ENCODE peak calls at places on chromosome 20, in seven cellular contexts. K, O, X, Y, T, N and D are unnamed samples.

GRCh38 chr20:45368221-45368980 is 5.4 kb downstream of the SYS1 start:
- DNase-seq in K (no peak), O (peak; percentile 57), X (no peak), Y (no peak), T (no peak), N (no peak), D (no peak)

GRCh38 chr20:3808141-3808479 is 12.0 kb downstream of the CDC25B start:
- DNase-seq in K (peak; percentile 99), O (no peak), X (peak; percentile 97), Y (peak; percentile 93), T (no peak), N (peak; percentile 77), D (peak; percentile 63)

GRCh38 chr20:47464380-47465101 is 37.1 kb upstream of the NCOA3 start:
- DNase-seq in K (peak; percentile 99), O (no peak), X (peak; percentile 93), Y (no peak), T (no peak), N (peak; percentile 98), D (peak; percentile 99)

GRCh38 chr20:1336699-1337387 is 7.9 kb upstream of the SDCBP2 start:
- DNase-seq in K (peak; percentile 73), O (no peak), X (peak; percentile 83), Y (peak; percentile 92), T (no peak), N (no peak), D (no peak)

GRCh38 chr20:44204156-44204831 is 6.3 kb downstream of the OSER1 start:
- DNase-seq in K (peak; percentile 95), O (no peak), X (no peak), Y (no peak), T (no peak), N (peak; percentile 78), D (peak; percentile 94)

GRCh38 chr20:47479093-47479492 is 22.6 kb upstream of the NCOA3 start:
- DNase-seq in K (no peak), O (no peak), X (no peak), Y (no peak), T (no peak), N (no peak), D (no peak)

GRCh38 chr20:50501970-50502745 is 8.0 kb upstream of the PTPN1 start:
- DNase-seq in K (no peak), O (no peak), X (no peak), Y (no peak), T (no peak), N (no peak), D (no peak)

GRCh38 chr20:438581-439469 is 23.5 kb downstream of the TBC1D20 start:
- DNase-seq in K (no peak), O (peak; percentile 66), X (no peak), Y (no peak), T (no peak), N (no peak), D (no peak)

GRCh38 chr20:50320910-50321796 is 130.5 kb downstream of the CEBPB start:
- DNase-seq in K (peak; percentile 92), O (no peak), X (peak; percentile 98), Y (peak; percentile 97), T (peak; percentile 96), N (peak; percentile 89), D (peak; percentile 96)

GRCh38 chr20:34475979-34476736 is 40.1 kb upstream of the DYNLRB1 start:
- DNase-seq in K (peak; percentile 19), O (no peak), X (peak; percentile 68), Y (peak; percentile 85), T (peak; percentile 43), N (no peak), D (peak; percentile 36)

GRCh38 chr20:50286609-50287008 is 96.0 kb downstream of the CEBPB start:
- DNase-seq in K (peak; percentile 94), O (no peak), X (peak; percentile 87), Y (peak; percentile 85), T (peak; percentile 92), N (peak; percentile 77), D (peak; percentile 91)

GRCh38 chr20:63953764-63954429 is 2.3 kb downstream of the UCKL1 start:
- DNase-seq in K (no peak), O (no peak), X (no peak), Y (no peak), T (no peak), N (no peak), D (no peak)

GRCh38 chr20:8020314-8021079 is 936 bp upstream of the TMX4 start:
- DNase-seq in K (no peak), O (peak; percentile 74), X (no peak), Y (no peak), T (no peak), N (no peak), D (no peak)
- H3K4me3 ChIP-seq in K (no peak overlapping the region), O (peak overlapping the region; percentile 62), X (peak overlapping the region; percentile 63), Y (no peak overlapping the region), T (no peak overlapping the region), N (no peak overlapping the region), D (no peak overlapping the region)

DNA sequence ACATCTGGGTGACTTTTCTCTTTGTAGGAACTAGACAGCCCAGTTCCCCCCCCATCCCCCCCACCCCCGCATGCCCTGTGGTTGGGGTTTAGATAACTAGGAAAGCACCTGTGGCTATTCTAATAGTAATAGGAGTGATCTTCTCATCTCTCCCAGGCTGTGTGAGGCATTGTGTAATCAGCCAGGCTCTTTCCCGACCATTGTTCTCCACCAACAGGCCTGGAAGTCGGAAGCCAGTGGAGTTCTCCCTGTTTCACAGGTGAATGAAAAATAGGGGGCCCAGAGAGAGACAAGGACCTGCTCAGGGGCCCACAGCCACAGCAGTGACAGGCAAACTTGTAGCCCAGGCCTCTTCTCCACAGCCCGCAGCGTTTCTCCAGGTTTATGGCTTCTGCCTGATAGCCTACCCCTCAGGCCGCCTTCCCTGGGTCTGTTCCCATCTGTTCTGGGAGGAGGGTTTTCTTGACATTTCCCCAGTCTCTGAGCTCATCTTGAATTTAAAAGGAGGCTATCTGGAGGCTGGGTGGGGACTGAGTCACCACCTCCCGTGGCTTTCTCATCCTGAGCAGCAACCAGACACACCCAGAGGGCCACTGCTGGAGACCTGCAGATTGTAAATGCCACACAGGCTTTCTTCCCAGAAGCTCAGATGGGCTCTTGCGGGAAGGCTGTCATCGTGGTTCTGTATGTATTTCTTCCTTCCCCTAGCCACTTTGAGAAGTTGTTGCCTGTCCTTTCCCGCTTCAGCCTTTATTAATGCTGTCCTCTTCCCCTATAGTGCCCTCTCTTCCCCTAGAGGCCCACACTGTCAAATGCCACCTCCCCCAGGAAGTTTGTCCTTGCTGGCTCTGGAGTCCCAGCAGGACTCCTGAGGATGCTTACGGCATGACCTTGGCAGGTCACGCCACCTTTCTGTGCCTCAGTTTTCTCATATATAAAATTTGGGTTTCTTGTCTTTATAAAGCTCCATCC is 75.9 kb upstream of the MYL9 start:
- DNase-seq in K (peak; percentile 83), O (no peak), X (peak; percentile 68), Y (no peak), T (peak; percentile 64), N (peak; percentile 57), D (peak; percentile 85)
- H3K4me3 ChIP-seq in K (peak overlapping the region; percentile 15), O (no peak overlapping the region), X (peak overlapping the region; percentile 30), Y (no peak overlapping the region), T (no peak overlapping the region), N (no peak overlapping the region), D (peak overlapping the region; percentile 11)

GRCh38 chr20:13029687-13030510 is 21.1 kb downstream of the SPTLC3 start:
- DNase-seq in K (peak; percentile 94), O (no peak), X (no peak), Y (no peak), T (no peak), N (peak; percentile 90), D (peak; percentile 98)
- H3K4me3 ChIP-seq in K (no peak overlapping the region), O (no peak overlapping the region), X (no peak overlapping the region), Y (no peak overlapping the region), T (no peak overlapping the region), N (no peak overlapping the region), D (no peak overlapping the region)

DNA sequence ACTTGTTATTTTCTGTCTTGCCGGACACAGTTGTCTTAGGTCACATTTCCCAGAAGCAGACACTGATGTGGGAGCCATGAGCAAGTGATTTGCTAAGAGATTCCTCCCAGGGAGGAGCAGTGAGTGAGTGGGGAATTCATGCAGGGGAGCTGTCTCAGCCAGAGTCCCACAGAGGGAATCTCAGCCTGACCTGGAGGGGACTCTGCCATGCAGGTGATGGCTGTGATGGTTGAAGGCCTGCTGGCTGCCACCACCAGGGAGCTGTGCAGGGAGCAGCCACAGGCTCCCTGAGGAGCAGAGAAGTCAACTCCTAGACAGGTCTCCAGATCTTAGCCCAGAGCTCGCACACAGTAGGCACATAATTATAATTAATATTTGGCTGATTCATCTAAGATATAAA is 96.5 kb downstream of the SYNDIG1 start:
- DNase-seq in K (no peak), O (no peak), X (no peak), Y (no peak), T (no peak), N (no peak), D (no peak)
- H3K4me3 ChIP-seq in K (no peak overlapping the region), O (no peak overlapping the region), X (no peak overlapping the region), Y (no peak overlapping the region), T (no peak overlapping the region), N (no peak overlapping the region), D (no peak overlapping the region)

GRCh38 chr20:35772563-35773058 is 796 bp downstream of the PHF20 start:
- DNase-seq in K (peak; percentile 14), O (no peak), X (no peak), Y (no peak), T (peak; percentile 31), N (no peak), D (no peak)

GRCh38 chr20:35771689-35772562 is at the start of gene PHF20:
- DNase-seq in K (peak; percentile 97), O (peak; percentile 99), X (peak; percentile 100), Y (peak; percentile 100), T (peak; percentile 99), N (peak; percentile 95), D (peak; percentile 99)

GRCh38 chr20:35768731-35769664 is 2.8 kb upstream of the PHF20 start:
- DNase-seq in K (peak; percentile 99), O (no peak), X (peak; percentile 98), Y (peak; percentile 97), T (peak; percentile 86), N (peak; percentile 97), D (peak; percentile 98)

GRCh38 chr20:35773154-35773751 is 1.4 kb downstream of the PHF20 start:
- DNase-seq in K (peak; percentile 40), O (peak; percentile 55), X (no peak), Y (no peak), T (peak; percentile 32), N (no peak), D (peak; percentile 39)

DNA sequence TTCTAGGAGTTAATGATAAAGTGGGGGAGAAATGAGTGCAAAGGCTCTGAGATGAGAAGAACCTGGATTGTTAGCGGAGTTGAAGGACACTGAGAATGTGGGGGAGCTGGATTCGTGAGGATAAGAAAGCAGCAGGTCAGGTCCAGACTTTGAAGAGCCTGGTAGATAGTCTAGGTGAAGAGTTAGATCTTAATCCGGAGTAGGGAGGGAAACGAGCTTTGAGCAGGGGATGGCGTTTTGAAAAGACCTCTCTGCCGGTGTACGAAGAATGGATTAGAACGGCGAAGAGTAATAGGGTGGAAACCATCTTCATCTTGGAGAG is 487 bp upstream of the PHF20 start:
- DNase-seq in K (no peak), O (no peak), X (no peak), Y (no peak), T (no peak), N (no peak), D (no peak)
- H3K4me3 ChIP-seq in K (peak overlapping the region; percentile 50), O (no peak overlapping the region), X (peak overlapping the region; percentile 87), Y (peak overlapping the region; percentile 33), T (peak overlapping the region; percentile 73), N (peak overlapping the region; percentile 82), D (peak overlapping the region; percentile 84)

GRCh38 chr20:2768632-2769015 is 31.8 kb downstream of the CPXM1 start:
- DNase-seq in K (no peak), O (no peak), X (no peak), Y (peak; percentile 57), T (no peak), N (no peak), D (no peak)
- H3K4me3 ChIP-seq in K (no peak overlapping the region), O (no peak overlapping the region), X (no peak overlapping the region), Y (no peak overlapping the region), T (no peak overlapping the region), N (no peak overlapping the region), D (no peak overlapping the region)